ENCODE peak calls at places on chromosomes 7 and 10, in ten cellular contexts. J, P, Q, U, Y, D, F, B, W and N are unnamed samples.
A peak's percentile ranks its signal among the peaks of the same experiment; 100 is the strongest.

GRCh38 chr7:143289421-143289820 is 1.3 kb downstream of the CASP2 start:
- DNase-seq in U (no peak), D (no peak), W (no peak), Y (no peak), F (peak; percentile 26), B (no peak), J (no peak), P (no peak), Q (no peak), N (no peak)

GRCh38 chr7:11343818-11344413 is 370.2 kb downstream of the PHF14 start:
- DNase-seq in B (no peak), F (peak; percentile 55), Y (no peak), D (no peak), J (no peak), W (no peak), U (peak; percentile 1), Q (no peak), P (peak; percentile 58), N (no peak)

GRCh38 chr7:80386686-80387085 is 125.2 kb downstream of the GNAT3 start:
- DNase-seq in P (no peak), Q (no peak), B (no peak), D (no peak), J (no peak), W (no peak), U (no peak), F (peak; percentile 49), Y (no peak), N (no peak)

GRCh38 chr10:68043030-68043429 is 32.1 kb downstream of the HERC4 start:
- DNase-seq in B (no peak), P (no peak), U (no peak), Q (no peak), F (peak; percentile 32), D (no peak), W (no peak), Y (no peak), J (no peak), N (no peak)

GRCh38 chr7:1646391-1646790 is 23.7 kb upstream of the ELFN1 start:
- DNase-seq in W (peak; percentile 37), B (peak; percentile 54), U (no peak), D (no peak), F (no peak), Y (no peak), P (no peak), Q (no peak), J (no peak), N (no peak)

GRCh38 chr7:6111041-6111440 is 79.9 kb downstream of the ANKRD61 start:
- DNase-seq in J (no peak), Q (no peak), P (no peak), D (no peak), W (no peak), F (no peak), U (no peak), Y (no peak), B (no peak), N (no peak)

GRCh38 chr10:962342-962741 is 25.9 kb upstream of the GTPBP4 start:
- DNase-seq in W (no peak), F (no peak), J (no peak), P (no peak), D (no peak), B (no peak), Q (no peak), U (no peak), Y (no peak), N (no peak)

GRCh38 chr10:86314616-86315520 is 51.7 kb downstream of the GRID1 start:
- DNase-seq in B (no peak), Q (no peak), F (no peak), D (no peak), P (no peak), W (no peak), U (no peak), Y (no peak), J (no peak), N (no peak)

GRCh38 chr7:92843034-92843760 is 6.8 kb upstream of the CDK6 start:
- DNase-seq in B (no peak), Y (no peak), P (peak; percentile 31), J (no peak), D (no peak), U (no peak), F (peak; percentile 50), W (no peak), Q (no peak), N (no peak)

GRCh38 chr10:100568937-100569336 is 33.2 kb downstream of the HIF1AN start:
- DNase-seq in W (no peak), B (no peak), J (no peak), F (no peak), Y (no peak), Q (no peak), P (no peak), D (no peak), U (no peak), N (no peak)

GRCh38 chr10:100567826-100568225 is 32.1 kb downstream of the HIF1AN start:
- DNase-seq in B (no peak), Q (no peak), U (no peak), D (no peak), P (no peak), J (no peak), W (no peak), Y (no peak), F (no peak), N (no peak)

GRCh38 chr10:100571069-100571817 is 35.5 kb downstream of the HIF1AN start:
- DNase-seq in U (no peak), F (no peak), B (no peak), D (no peak), Y (no peak), Q (no peak), P (no peak), W (no peak), J (no peak), N (no peak)

GRCh38 chr10:100570518-100570865 is 34.7 kb downstream of the HIF1AN start:
- DNase-seq in Q (no peak), F (no peak), Y (no peak), D (no peak), W (no peak), J (no peak), P (no peak), B (no peak), U (no peak), N (no peak)

DNA sequence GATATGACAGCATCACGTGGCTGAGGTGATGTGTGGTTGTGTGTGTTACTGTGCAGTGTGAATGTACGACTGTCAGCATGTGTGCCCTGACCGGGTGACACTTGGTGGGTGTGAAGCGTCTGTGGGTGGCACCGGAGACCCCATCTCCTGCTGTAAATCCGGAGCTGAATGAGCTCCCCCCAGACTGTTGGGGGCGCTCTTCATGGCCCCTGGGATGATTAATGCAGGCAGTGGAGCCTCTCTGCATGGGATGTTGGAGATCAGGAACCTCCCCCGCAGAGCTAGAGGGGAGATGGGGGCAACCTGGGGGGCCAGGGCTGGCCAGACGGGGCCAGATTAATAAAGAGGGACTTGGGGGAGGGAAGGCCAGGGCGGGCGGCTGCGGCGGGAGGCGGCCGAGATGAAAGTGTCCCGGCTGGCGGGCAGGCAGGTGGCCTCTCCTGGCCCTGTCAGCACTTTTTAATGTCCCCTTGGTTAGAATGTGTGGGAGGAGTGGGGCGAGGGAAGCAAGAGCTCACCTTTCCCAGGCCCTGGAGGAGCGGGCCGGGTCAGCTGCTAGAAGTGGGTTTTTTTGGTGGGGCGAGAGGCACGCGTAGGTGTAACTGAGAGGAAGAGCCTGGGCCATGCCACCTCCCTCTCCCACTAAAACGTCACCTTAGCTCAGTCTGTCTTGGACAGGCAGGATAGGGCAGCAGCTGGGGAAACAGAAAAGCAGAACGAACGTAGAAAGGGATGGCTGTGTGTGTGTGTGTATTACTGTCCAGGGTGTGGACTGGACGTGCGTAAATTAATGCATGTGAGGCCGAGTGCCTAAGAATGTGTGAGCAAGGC is 34.2 kb downstream of the HIF1AN start:
- DNase-seq in B (no peak), J (no peak), W (no peak), Q (no peak), Y (no peak), U (no peak), P (no peak), D (no peak), F (no peak), N (no peak)
- TF ChIP-seq CTCF in B (no peak), J (peak; percentile 53), W (no peak), Q (no peak), Y (no peak), U (no peak), P (no peak), D (no peak), F (peak; percentile 9), N (no peak)

DNA sequence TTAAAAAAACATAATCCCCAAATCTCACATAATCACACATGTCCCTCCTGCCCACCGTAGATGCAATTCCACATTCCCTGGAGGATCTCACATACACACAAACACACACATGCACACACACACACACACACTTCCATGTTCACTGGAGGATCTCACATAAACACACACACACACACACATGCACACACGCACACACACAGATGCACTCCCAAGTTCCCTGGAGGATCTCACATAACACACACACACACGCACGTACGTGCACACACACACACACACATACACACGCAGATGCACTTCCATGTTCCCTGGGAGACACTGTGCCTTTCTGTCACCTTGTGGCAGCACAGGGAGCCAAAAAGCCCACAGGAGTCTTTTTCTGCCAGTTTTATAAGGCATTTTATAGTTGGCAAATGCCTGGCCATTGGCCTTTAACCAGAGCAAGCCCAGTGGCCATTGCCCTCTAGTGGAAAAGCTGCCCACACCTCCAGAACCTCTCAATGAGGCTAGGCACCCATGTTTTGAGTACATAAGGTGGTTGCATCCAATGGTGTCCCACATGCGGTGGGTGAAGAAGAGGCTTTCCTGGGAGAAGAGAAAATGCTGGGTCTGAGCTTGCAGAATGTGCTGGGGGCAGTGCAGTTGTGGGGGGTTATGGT is 115.4 kb upstream of the ACBD5 start:
- DNase-seq in W (no peak), B (no peak), F (no peak), P (no peak), J (no peak), Y (no peak), D (peak; percentile 24), Q (no peak), U (no peak), N (no peak)
- TF ChIP-seq CTCF in W (no peak), B (no peak), F (no peak), P (peak; percentile 4), J (no peak), Y (no peak), D (peak; percentile 33), Q (no peak), U (no peak), N (no peak)

GRCh38 chr10:128776617-128777016 is 650.4 kb upstream of the MKI67 start:
- DNase-seq in J (no peak), Y (no peak), D (no peak), P (no peak), B (no peak), F (no peak), W (no peak), U (no peak), Q (no peak), N (no peak)
- TF ChIP-seq CTCF in J (no peak), Y (no peak), D (no peak), P (no peak), B (no peak), F (no peak), W (no peak), U (no peak), Q (no peak), N (no peak)

DNA sequence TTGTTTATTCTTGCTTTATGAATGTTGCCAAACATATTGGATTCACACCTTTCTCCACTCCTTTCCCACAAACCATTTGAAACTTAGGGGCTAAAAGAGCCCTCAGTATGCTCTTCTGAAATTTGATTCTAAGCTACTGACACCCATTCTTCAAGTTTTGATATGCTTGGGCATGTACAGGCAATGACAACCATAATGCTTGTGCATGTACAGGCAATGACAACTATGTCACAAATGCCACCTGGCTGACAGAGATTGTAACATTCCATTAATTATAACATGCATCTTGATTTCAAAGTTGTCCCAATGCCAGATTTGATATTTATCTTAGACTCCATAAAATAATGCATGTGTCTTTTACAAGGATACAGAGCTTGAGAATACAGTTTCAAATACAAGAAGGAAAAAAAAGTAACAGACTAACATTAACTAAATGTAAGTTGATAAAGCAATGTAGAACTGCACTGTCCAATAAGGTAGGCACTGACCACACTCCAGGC is 17.5 kb upstream of the CDK1 start:
- DNase-seq in B (no peak), J (no peak), Y (no peak), F (no peak), U (no peak), D (no peak), Q (no peak), P (no peak), W (no peak), N (no peak)
- TF ChIP-seq CTCF in B (no peak), J (no peak), Y (no peak), F (no peak), U (no peak), D (no peak), Q (no peak), P (no peak), W (no peak), N (no peak)